ENCODE peak calls at places on chromosomes 13 and 19, in four cellular contexts. S is NCI-H1417; P is NCI-H2029 treated with DMSO at 0.1 percent for 48 hours; H is activated CD4-positive, alpha-beta T cell treated with anti-CD3 and anti-CD28 coated beads for 1 hour. W is an unnamed sample.

GRCh38 chr19:940591-941291 is 14.9 kb downstream of the ARID3A start:
- DNase-seq in S (peak), P (peak), H (peak), W (peak)

GRCh38 chr13:20873348-20873747 is 29.2 kb downstream of the XPO4 start:
- DNase-seq in H (no peak), S (no peak), P (no peak), W (peak)

GRCh38 chr19:30161770-30162169 is 210.4 kb upstream of the ZNF536 start:
- DNase-seq in S (no peak), P (no peak), H (no peak), W (no peak)

GRCh38 chr19:34350161-34350561 is 14.8 kb upstream of the GPI start:
- DNase-seq in P (no peak), S (no peak), H (peak), W (no peak)

GRCh38 chr19:38383743-38384142 is 4.1 kb downstream of the GGN start:
- DNase-seq in S (no peak), H (no peak), P (no peak), W (no peak)

GRCh38 chr13:113151745-113152707 is 6.4 kb upstream of the PROZ start:
- DNase-seq in S (peak), H (no peak), P (no peak), W (peak)

GRCh38 chr13:102847272-102848234 is 1.7 kb downstream of the ERCC5 start:
- DNase-seq in S (no peak), P (no peak), H (no peak), W (peak)

GRCh38 chr19:19817357-19817756 is 4.2 kb downstream of the ZNF506 start:
- DNase-seq in H (peak), S (no peak), P (no peak), W (no peak)

GRCh38 chr19:6125571-6125989 is 9.9 kb upstream of the ACSBG2 start:
- DNase-seq in H (peak), P (peak), S (peak), W (peak)

GRCh38 chr13:46100191-46100877 is 4.5 kb downstream of the CPB2 start:
- DNase-seq in H (no peak), P (no peak), S (no peak), W (no peak)

GRCh38 chr19:38701455-38702063 is 42.7 kb downstream of the CAPN12 start:
- DNase-seq in P (no peak), H (no peak), S (no peak), W (no peak)

GRCh38 chr19:10740798-10741197 is 22.9 kb downstream of the DNM2 start:
- DNase-seq in P (no peak), S (no peak), H (no peak), W (no peak)

GRCh38 chr13:99542788-99543406 is 41.6 kb downstream of the TM9SF2 start:
- DNase-seq in H (no peak), P (no peak), S (no peak), W (no peak)

GRCh38 chr13:49246850-49247721 is 639 bp upstream of the CDADC1 start:
- DNase-seq in P (no peak), H (no peak), S (no peak), W (no peak)

GRCh38 chr13:79423801-79424642 is 18.0 kb upstream of the RBM26 start:
- DNase-seq in P (peak), S (peak), H (no peak), W (peak)

GRCh38 chr19:43438291-43439162 is 23.8 kb downstream of the TEX101 start:
- DNase-seq in H (no peak), P (no peak), S (no peak), W (peak)

GRCh38 chr13:101919541-101920306 is 467.2 kb downstream of the ITGBL1 start:
- DNase-seq in H (no peak), P (no peak), S (peak), W (peak)

GRCh38 chr13:95834134-95834765 is 157.3 kb downstream of the DNAJC3 start:
- DNase-seq in P (peak), S (peak), H (peak), W (peak)

GRCh38 chr13:27194895-27195764 is 23.5 kb upstream of the USP12 start:
- DNase-seq in S (no peak), H (no peak), P (no peak), W (no peak)

GRCh38 chr13:42477588-42478190 is 96.3 kb upstream of the TNFSF11 start:
- DNase-seq in P (no peak), H (no peak), S (no peak), W (peak)

GRCh38 chr19:49425922-49426592 is 869 bp downstream of the GFY start:
- DNase-seq in H (no peak), S (no peak), P (peak), W (peak)

GRCh38 chr13:85651440-85651839 is 147.8 kb downstream of the SLITRK6 start:
- DNase-seq in S (no peak), H (no peak), P (no peak), W (no peak)

GRCh38 chr13:53250272-53250875 is 221.8 kb downstream of the OLFM4 start:
- DNase-seq in S (peak), P (peak), H (no peak), W (peak)

GRCh38 chr19:13859361-13859880 is 17.5 kb upstream of the NANOS3 start:
- DNase-seq in S (no peak), H (no peak), P (no peak), W (peak)

GRCh38 chr19:50311723-50312635 is 17.2 kb downstream of the KCNC3 start:
- DNase-seq in H (no peak), P (no peak), S (peak), W (peak)

GRCh38 chr13:99380921-99381645 is 73.9 kb upstream of the GPR183 start:
- DNase-seq in P (no peak), S (no peak), H (peak), W (no peak)

GRCh38 chr13:71722206-71722605 is 144.8 kb downstream of the DACH1 start:
- DNase-seq in S (no peak), P (no peak), H (no peak), W (no peak)

GRCh38 chr19:41299755-41300089 is 10.2 kb upstream of the CCDC97 start:
- DNase-seq in S (no peak), H (no peak), P (peak), W (peak)